ENCODE peak calls at places on chromosome 2, in nine cellular contexts. X is neuronal stem cell, H is uterus, T is psoas muscle, E is WERI-Rb-1, I is breast epithelium, R is left lung, P is PC-3, D is body of pancreas. U is an unnamed sample.

GRCh38 chr2:14427982-14428567 is 204.4 kb upstream of the LRATD1 start:
- DNase-seq in X (no peak), H (no peak), T (no peak), E (no peak), I (no peak), R (no peak), P (peak; percentile 60), D (peak; percentile 28), U (no peak)

GRCh38 chr2:156455366-156455975 is 19.3 kb downstream of the GPD2 start:
- DNase-seq in X (no peak), H (no peak), T (no peak), E (no peak), I (no peak), R (no peak), P (peak; percentile 92), D (no peak), U (peak; percentile 70)

GRCh38 chr2:7077660-7078278 is 160.6 kb downstream of the RNF144A start:
- DNase-seq in X (no peak), H (no peak), T (no peak), E (no peak), I (no peak), R (no peak), P (no peak), D (no peak), U (no peak)

GRCh38 chr2:219425238-219426067 is 7.3 kb downstream of the DES start:
- DNase-seq in X (no peak), H (peak; percentile 13), T (no peak), E (no peak), I (no peak), R (no peak), P (no peak), D (no peak), U (no peak)

GRCh38 chr2:218645126-218645525 is 14.3 kb downstream of the ZNF142 start:
- DNase-seq in X (no peak), H (no peak), T (no peak), E (no peak), I (no peak), R (no peak), P (peak; percentile 93), D (no peak), U (no peak)

GRCh38 chr2:85792783-85793441 is 39.1 kb downstream of the ATOH8 start:
- DNase-seq in X (no peak), H (peak; percentile 32), T (no peak), E (peak; percentile 96), I (no peak), R (peak; percentile 30), P (peak; percentile 78), D (peak; percentile 38), U (peak; percentile 77)

GRCh38 chr2:101064868-101065549 is 62.9 kb downstream of the RPL31 start:
- DNase-seq in X (no peak), H (no peak), T (no peak), E (no peak), I (peak; percentile 58), R (no peak), P (peak; percentile 91), D (peak; percentile 43), U (peak; percentile 77)

GRCh38 chr2:131044757-131045150 is 48.5 kb downstream of the FAM168B start:
- DNase-seq in X (no peak), H (no peak), T (no peak), E (no peak), I (no peak), R (no peak), P (no peak), D (no peak), U (no peak)

GRCh38 chr2:38959938-38960608 is 70.4 kb downstream of the ARHGEF33 start:
- DNase-seq in X (peak; percentile 56), H (peak; percentile 77), T (peak; percentile 82), E (no peak), I (peak; percentile 27), R (peak; percentile 85), P (no peak), D (peak; percentile 82), U (peak; percentile 62)

GRCh38 chr2:7953184-7953583 is 728.7 kb upstream of the ID2 start:
- DNase-seq in X (no peak), H (no peak), T (no peak), E (no peak), I (no peak), R (no peak), P (no peak), D (no peak), U (no peak)

GRCh38 chr2:2876350-2877042 is 501.1 kb downstream of the EIPR1 start:
- DNase-seq in X (no peak), H (no peak), T (no peak), E (no peak), I (no peak), R (no peak), P (no peak), D (no peak), U (no peak)

GRCh38 chr2:205343103-205343502 is 339.2 kb upstream of the NRP2 start:
- DNase-seq in X (no peak), H (no peak), T (no peak), E (no peak), I (no peak), R (no peak), P (no peak), D (no peak), U (no peak)

GRCh38 chr2:234840336-234840735 is 111.5 kb upstream of the SH3BP4 start:
- DNase-seq in X (peak; percentile 17), H (peak; percentile 61), T (peak; percentile 36), E (no peak), I (no peak), R (no peak), P (peak; percentile 93), D (peak; percentile 39), U (peak; percentile 73)

GRCh38 chr2:12857891-12858290 is 141.2 kb downstream of the TRIB2 start:
- DNase-seq in X (no peak), H (no peak), T (no peak), E (no peak), I (no peak), R (no peak), P (peak; percentile 19), D (no peak), U (no peak)
- H3K27ac ChIP-seq in X (no peak overlapping the region), H (no peak overlapping the region), T (no peak overlapping the region), E (no peak overlapping the region), I (no peak overlapping the region), R (no peak overlapping the region), P (peak overlapping the region; percentile 79), D (no peak overlapping the region), U (no peak overlapping the region)

GRCh38 chr2:163670929-163671328 is 64.9 kb downstream of the FIGN start:
- DNase-seq in X (no peak), H (no peak), T (no peak), E (no peak), I (no peak), R (no peak), P (no peak), D (no peak), U (no peak)

GRCh38 chr2:163673522-163673921 is 62.3 kb downstream of the FIGN start:
- DNase-seq in X (no peak), H (no peak), T (no peak), E (no peak), I (no peak), R (no peak), P (no peak), D (no peak), U (no peak)

GRCh38 chr2:163675389-163675788 is 60.4 kb downstream of the FIGN start:
- DNase-seq in X (no peak), H (no peak), T (no peak), E (no peak), I (no peak), R (no peak), P (no peak), D (no peak), U (no peak)
- H3K27ac ChIP-seq in X (no peak overlapping the region), H (no peak overlapping the region), T (no peak overlapping the region), E (no peak overlapping the region), I (no peak overlapping the region), R (no peak overlapping the region), P (no peak overlapping the region), D (no peak overlapping the region), U (no peak overlapping the region)

DNA sequence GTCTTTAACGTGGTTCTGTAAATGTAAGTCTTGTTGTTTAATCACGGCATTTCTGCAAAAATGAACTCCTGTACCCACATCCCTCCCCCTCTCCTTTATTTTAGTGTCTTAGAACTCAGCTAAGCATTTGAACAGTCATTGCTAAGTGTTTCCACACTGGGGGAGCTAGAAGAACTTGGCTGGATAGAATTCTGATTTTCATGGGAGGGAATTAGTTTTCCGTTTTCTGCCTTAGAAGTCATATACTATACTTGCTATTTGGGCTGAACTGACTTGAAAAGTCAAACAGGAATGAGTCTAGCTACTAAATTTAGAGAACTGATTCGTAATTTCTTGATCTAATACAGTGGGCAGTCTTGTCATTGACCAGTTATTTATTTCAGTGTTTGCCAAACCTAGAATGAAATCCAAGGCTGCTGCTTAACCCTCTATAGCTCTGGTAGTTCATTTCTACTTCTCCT is 61.1 kb downstream of the FMNL2 start:
- DNase-seq in X (no peak), H (no peak), T (no peak), E (no peak), I (no peak), R (no peak), P (no peak), D (no peak), U (no peak)
- H3K27ac ChIP-seq in X (no peak overlapping the region), H (peak overlapping the region; percentile 72), T (peak overlapping the region; percentile 56), E (no peak overlapping the region), I (peak overlapping the region; percentile 34), R (no peak overlapping the region), P (no peak overlapping the region), D (no peak overlapping the region), U (no peak overlapping the region)

GRCh38 chr2:173196080-173196479 is 120.4 kb downstream of the MAP3K20 start:
- DNase-seq in X (no peak), H (no peak), T (no peak), E (no peak), I (no peak), R (no peak), P (no peak), D (no peak), U (no peak)
- H3K27ac ChIP-seq in X (no peak overlapping the region), H (peak overlapping the region; percentile 70), T (peak overlapping the region; percentile 69), E (no peak overlapping the region), I (no peak overlapping the region), R (no peak overlapping the region), P (no peak overlapping the region), D (no peak overlapping the region), U (no peak overlapping the region)

DNA sequence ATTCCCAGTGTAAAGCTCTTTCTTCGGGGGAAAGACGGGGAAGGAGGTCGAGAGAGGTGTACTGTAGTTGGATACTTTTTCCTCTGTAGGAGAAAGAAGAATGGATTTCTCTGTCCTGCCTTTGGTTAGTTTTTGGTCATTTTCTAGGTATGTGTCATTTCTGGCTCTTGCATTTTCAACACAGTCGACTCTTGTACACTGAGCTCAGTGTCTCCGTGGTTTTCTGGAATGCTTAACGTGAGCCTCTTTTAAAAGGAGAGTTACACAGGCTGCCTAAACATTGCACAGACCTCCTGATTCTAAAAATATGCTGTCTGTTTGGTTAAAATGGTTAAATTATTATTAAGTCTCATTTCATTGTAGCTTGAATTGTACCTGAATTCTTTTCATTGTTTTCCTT is 21.8 kb upstream of the GLS start:
- DNase-seq in X (no peak), H (no peak), T (no peak), E (no peak), I (no peak), R (no peak), P (peak; percentile 70), D (no peak), U (no peak)
- H3K27ac ChIP-seq in X (no peak overlapping the region), H (no peak overlapping the region), T (no peak overlapping the region), E (no peak overlapping the region), I (peak overlapping the region; percentile 54), R (no peak overlapping the region), P (peak overlapping the region; percentile 10), D (no peak overlapping the region), U (no peak overlapping the region)

U was measured in RWPE1.